ENCODE peak calls at places on chromosomes 4 and X, in four cellular contexts. K is neuronal stem cell, Z is IMR-90, S is mesendoderm. N is an unnamed sample.

GRCh38 chr4:76821661-76822060 is 76.3 kb downstream of the SOWAHB start:
- DNase-seq in Z (peak), S (no peak), K (no peak), N (no peak)

GRCh38 chr4:121771869-121772268 is 6.9 kb upstream of the SMIM43 start:
- DNase-seq in Z (no peak), K (no peak), S (no peak), N (no peak)

GRCh38 chr4:183165371-183165770 is 66.3 kb downstream of the WWC2 start:
- DNase-seq in K (no peak), Z (peak), S (no peak), N (no peak)

GRCh38 chrX:86507337-86507736 is 359.1 kb downstream of the DACH2 start:
- DNase-seq in K (no peak), S (no peak), Z (no peak), N (no peak)

GRCh38 chr4:71231073-71231752 is 107.6 kb upstream of the SLC4A4 start:
- DNase-seq in S (no peak), Z (peak), K (no peak), N (no peak)

GRCh38 chr4:176927664-176928063 is 134.9 kb upstream of the VEGFC start:
- DNase-seq in S (no peak), Z (peak), K (no peak), N (no peak)

GRCh38 chrX:28851871-28852270 is 264.6 kb downstream of the IL1RAPL1 start:
- DNase-seq in K (no peak), S (no peak), Z (no peak), N (no peak)

GRCh38 chrX:141642979-141643378 is 53.5 kb downstream of the SPANXA2 start:
- DNase-seq in K (no peak), Z (peak), S (peak), N (no peak)

GRCh38 chrX:46375831-46376230 is 169.4 kb downstream of the ZNF674 start:
- DNase-seq in K (no peak), Z (no peak), S (no peak), N (no peak)

GRCh38 chr4:67292649-67293048 is 252.7 kb downstream of the CENPC start:
- DNase-seq in Z (no peak), S (no peak), K (no peak), N (no peak)

GRCh38 chr4:56276547-56276946 is 110.7 kb downstream of the AASDH start:
- DNase-seq in K (no peak), S (no peak), Z (peak), N (no peak)

GRCh38 chr4:8571702-8572685 is 8.2 kb upstream of the GPR78 start:
- DNase-seq in Z (no peak), K (no peak), S (no peak), N (no peak)

GRCh38 chr4:136036744-136037143 is 1495.5 kb downstream of the PCDH18 start:
- DNase-seq in S (peak), Z (peak), K (no peak), N (no peak)

GRCh38 chr4:140037353-140038030 is 116.5 kb downstream of the MAML3 start:
- DNase-seq in Z (peak), S (no peak), K (no peak), N (no peak)

GRCh38 chrX:115089419-115089818 is 72.0 kb upstream of the IL13RA2 start:
- DNase-seq in Z (no peak), S (no peak), K (no peak), N (no peak)

GRCh38 chr4:161466321-161466720 is 697.5 kb downstream of the FSTL5 start:
- DNase-seq in Z (no peak), S (peak), K (no peak), N (no peak)

GRCh38 chrX:129139837-129140679 is 383.2 kb downstream of the SMARCA1 start:
- DNase-seq in Z (no peak), S (no peak), K (no peak), N (no peak)

GRCh38 chr4:78022517-78022916 is 34.6 kb upstream of the FRAS1 start:
- DNase-seq in S (no peak), Z (no peak), K (no peak), N (no peak)

GRCh38 chr4:42654606-42655005 is 2.3 kb downstream of the ATP8A1 start:
- DNase-seq in K (no peak), Z (peak), S (peak), N (no peak)

GRCh38 chr4:145736241-145736831 is 56.4 kb downstream of the C4orf51 start:
- DNase-seq in Z (no peak), S (peak), K (no peak), N (no peak)

GRCh38 chr4:108683479-108683878 is 33.1 kb downstream of the OSTC start:
- DNase-seq in K (no peak), S (peak), Z (peak), N (no peak)

GRCh38 chrX:74420194-74421035 is 878 bp upstream of the SLC16A2 start:
- DNase-seq in Z (peak), K (peak), S (peak), N (peak)

GRCh38 chr4:140982613-140983340 is 150.5 kb downstream of the RNF150 start:
- DNase-seq in K (no peak), Z (peak), S (no peak), N (no peak)

GRCh38 chr4:128354205-128354821 is 66.7 kb upstream of the PGRMC2 start:
- DNase-seq in Z (peak), K (peak), S (peak), N (no peak)

GRCh38 chrX:47146121-47146935 is 1.3 kb downstream of the RBM10 start:
- DNase-seq in K (no peak), Z (no peak), S (no peak), N (no peak)

GRCh38 chr4:61380865-61381264 is 180.7 kb downstream of the ADGRL3 start:
- DNase-seq in K (no peak), S (peak), Z (no peak), N (no peak)

GRCh38 chr4:172881645-172882044 is 287.0 kb upstream of the GALNT7 start:
- DNase-seq in S (no peak), K (no peak), Z (no peak), N (no peak)

GRCh38 chr4:15006416-15007024 is 4.2 kb downstream of the CPEB2 start:
- DNase-seq in S (no peak), Z (peak), K (no peak), N (no peak)

GRCh38 chr4:8682296-8682695 is 89.7 kb downstream of the CPZ start:
- DNase-seq in K (no peak), S (no peak), Z (no peak), N (no peak)

GRCh38 chr4:175412161-175412560 is 399.9 kb downstream of the GPM6A start:
- DNase-seq in Z (peak), S (no peak), K (no peak), N (no peak)

GRCh38 chr4:10100734-10101216 is 15.8 kb downstream of the WDR1 start:
- DNase-seq in Z (no peak), K (no peak), S (no peak), N (no peak)

GRCh38 chr4:55947254-55947882 is 1.4 kb upstream of the CEP135 start:
- DNase-seq in Z (peak), K (no peak), S (no peak), N (no peak)

GRCh38 chr4:83734576-83734975 is 198.7 kb downstream of the GPAT3 start:
- DNase-seq in Z (no peak), S (no peak), K (no peak), N (no peak)

GRCh38 chrX:129945131-129945530 is 37.3 kb upstream of the BCORL1 start:
- DNase-seq in K (no peak), S (no peak), Z (peak), N (no peak)

GRCh38 chrX:11944486-11944885 is 186.4 kb downstream of the MSL3 start:
- DNase-seq in Z (peak), S (peak), K (peak), N (peak)

GRCh38 chr4:6972375-6972650 is 62.7 kb downstream of the TBC1D14 start:
- DNase-seq in K (no peak), Z (no peak), S (no peak), N (no peak)

GRCh38 chr4:25503779-25504178 is 126.7 kb downstream of the ANAPC4 start:
- DNase-seq in S (no peak), Z (no peak), K (no peak), N (no peak)

GRCh38 chr4:183941964-183942363 is 36.9 kb downstream of the STOX2 start:
- DNase-seq in Z (no peak), K (no peak), S (no peak), N (no peak)

DNA sequence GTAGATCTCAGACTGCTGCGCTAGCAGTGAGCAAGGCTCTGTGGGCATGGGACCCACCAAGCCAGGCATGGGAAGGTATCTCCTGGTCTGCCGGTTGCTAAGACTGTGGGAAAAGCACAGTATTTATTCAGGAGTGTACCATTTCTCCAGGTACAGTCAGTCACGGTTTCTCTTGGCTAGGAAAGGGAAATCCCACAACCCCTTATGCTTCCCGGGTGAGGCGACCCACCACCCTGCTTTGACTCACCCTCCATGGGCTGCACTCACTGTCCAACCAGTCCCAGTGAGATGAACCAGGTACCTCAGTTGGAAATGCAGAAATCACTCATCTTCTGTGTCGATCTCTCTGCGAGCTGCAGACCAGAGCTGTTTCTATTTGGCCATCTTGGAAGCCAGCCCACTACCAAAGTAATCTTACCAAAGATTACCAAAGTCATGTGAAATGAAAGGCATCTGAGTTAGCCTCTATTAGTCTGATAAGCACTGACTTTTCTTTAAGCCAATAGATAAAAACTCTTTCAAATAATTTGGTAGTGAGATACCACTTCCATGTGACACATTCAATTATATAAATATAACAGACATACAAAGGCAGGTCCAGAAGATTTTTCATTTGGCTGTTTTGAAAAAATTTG is 8.5 kb upstream of the HTN1 start:
- DNase-seq in Z (no peak), K (no peak), S (no peak), N (no peak)
- H3K4ac ChIP-seq in Z (no peak), K (no peak), S (no peak), N (no peak)

GRCh38 chr4:1940566-1940965 is 68.2 kb downstream of the NELFA start:
- DNase-seq in S (no peak), Z (no peak), K (no peak), N (no peak)
- H3K27ac ChIP-seq in S (no peak), Z (peak), K (no peak), N (no peak)

GRCh38 chr4:81118086-81118485 is 87.6 kb downstream of the BMP3 start:
- DNase-seq in S (no peak), Z (peak), K (no peak), N (no peak)
- H3K4ac ChIP-seq in S (no peak), Z (no peak), K (no peak), N (no peak)

GRCh38 chr4:4761128-4761991 is 98.1 kb upstream of the MSX1 start:
- DNase-seq in S (peak), Z (no peak), K (peak), N (peak)
- H3K27ac ChIP-seq in S (peak), Z (no peak), K (no peak), N (no peak)